ENCODE peak calls at places on chromosomes 2 and 18, in nine cellular contexts. One of them, this sample, is unnamed.

GRCh38 chr2:105313877-105314276 is 15.7 kb downstream of the TGFBRAP1 start:
- DNase-seq in fibroblast of pulmonary artery: no peak
- DNase-seq in GM12865: peak
- DNase-seq in B cell: no peak
- DNase-seq in fibroblast of lung: no peak
- DNase-seq in tibial artery: no peak
- DNase-seq in HFFc6: no peak
- DNase-seq in H9: no peak
- DNase-seq in RWPE1: no peak
- DNase-seq in this sample: no peak

GRCh38 chr18:48928787-48929186 is 22.0 kb downstream of the SMAD7 start:
- DNase-seq in HFFc6: no peak
- DNase-seq in fibroblast of pulmonary artery: peak
- DNase-seq in fibroblast of lung: peak
- DNase-seq in GM12865: peak
- DNase-seq in H9: no peak
- DNase-seq in RWPE1: no peak
- DNase-seq in tibial artery: peak
- DNase-seq in B cell: peak
- DNase-seq in this sample: no peak

GRCh38 chr2:145771526-145771925 is 1251.6 kb upstream of the ZEB2 start:
- DNase-seq in H9: no peak
- DNase-seq in fibroblast of pulmonary artery: no peak
- DNase-seq in tibial artery: no peak
- DNase-seq in B cell: peak
- DNase-seq in GM12865: peak
- DNase-seq in HFFc6: no peak
- DNase-seq in fibroblast of lung: no peak
- DNase-seq in RWPE1: no peak
- DNase-seq in this sample: no peak

GRCh38 chr2:54342603-54343002 is 86.6 kb upstream of the TSPYL6 start:
- DNase-seq in fibroblast of pulmonary artery: no peak
- DNase-seq in HFFc6: no peak
- DNase-seq in fibroblast of lung: no peak
- DNase-seq in B cell: no peak
- DNase-seq in H9: no peak
- DNase-seq in GM12865: no peak
- DNase-seq in RWPE1: no peak
- DNase-seq in tibial artery: no peak
- DNase-seq in this sample: no peak

GRCh38 chr2:27572439-27572838 is 10.4 kb upstream of the ZNF512 start:
- DNase-seq in H9: no peak
- DNase-seq in fibroblast of lung: no peak
- DNase-seq in B cell: no peak
- DNase-seq in GM12865: no peak
- DNase-seq in RWPE1: no peak
- DNase-seq in tibial artery: no peak
- DNase-seq in HFFc6: no peak
- DNase-seq in fibroblast of pulmonary artery: no peak
- DNase-seq in this sample: no peak

GRCh38 chr2:27003857-27004256 is 28.9 kb upstream of the TMEM214 start:
- DNase-seq in GM12865: peak
- DNase-seq in B cell: no peak
- DNase-seq in RWPE1: no peak
- DNase-seq in H9: no peak
- DNase-seq in tibial artery: no peak
- DNase-seq in fibroblast of lung: peak
- DNase-seq in fibroblast of pulmonary artery: peak
- DNase-seq in HFFc6: peak
- DNase-seq in this sample: no peak

GRCh38 chr2:57549642-57550102 is 496.9 kb upstream of the VRK2 start:
- DNase-seq in B cell: no peak
- DNase-seq in GM12865: peak
- DNase-seq in RWPE1: no peak
- DNase-seq in fibroblast of lung: no peak
- DNase-seq in H9: no peak
- DNase-seq in HFFc6: peak
- DNase-seq in fibroblast of pulmonary artery: no peak
- DNase-seq in tibial artery: no peak
- DNase-seq in this sample: no peak

GRCh38 chr2:159617651-159618050 is 1.3 kb upstream of the BAZ2B start:
- DNase-seq in tibial artery: no peak
- DNase-seq in fibroblast of pulmonary artery: peak
- DNase-seq in RWPE1: no peak
- DNase-seq in H9: no peak
- DNase-seq in GM12865: no peak
- DNase-seq in B cell: no peak
- DNase-seq in HFFc6: no peak
- DNase-seq in fibroblast of lung: peak
- DNase-seq in this sample: no peak

GRCh38 chr18:22166070-22166972 is 3.1 kb upstream of the GATA6 start:
- DNase-seq in GM12865: no peak
- DNase-seq in B cell: no peak
- DNase-seq in fibroblast of pulmonary artery: peak
- DNase-seq in RWPE1: no peak
- DNase-seq in fibroblast of lung: peak
- DNase-seq in tibial artery: peak
- DNase-seq in H9: no peak
- DNase-seq in HFFc6: no peak
- DNase-seq in this sample: peak

GRCh38 chr18:11089931-11090715 is 59.2 kb downstream of the PIEZO2 start:
- DNase-seq in B cell: no peak
- DNase-seq in H9: no peak
- DNase-seq in GM12865: no peak
- DNase-seq in HFFc6: no peak
- DNase-seq in RWPE1: no peak
- DNase-seq in fibroblast of pulmonary artery: no peak
- DNase-seq in tibial artery: no peak
- DNase-seq in fibroblast of lung: no peak
- DNase-seq in this sample: no peak

GRCh38 chr2:148096012-148096411 is 75.1 kb downstream of the MBD5 start:
- DNase-seq in tibial artery: no peak
- DNase-seq in RWPE1: no peak
- DNase-seq in GM12865: no peak
- DNase-seq in B cell: no peak
- DNase-seq in H9: no peak
- DNase-seq in HFFc6: peak
- DNase-seq in fibroblast of lung: no peak
- DNase-seq in fibroblast of pulmonary artery: peak
- DNase-seq in this sample: no peak

GRCh38 chr2:126886201-126886905 is 12.3 kb upstream of the TEX51 start:
- DNase-seq in B cell: no peak
- DNase-seq in GM12865: peak
- DNase-seq in H9: peak
- DNase-seq in fibroblast of lung: peak
- DNase-seq in HFFc6: peak
- DNase-seq in fibroblast of pulmonary artery: peak
- DNase-seq in tibial artery: no peak
- DNase-seq in RWPE1: peak
- DNase-seq in this sample: peak
- TF ChIP-seq CTCF in B cell: peak
- TF ChIP-seq CTCF in GM12865: peak
- TF ChIP-seq CTCF in H9: peak
- TF ChIP-seq CTCF in fibroblast of lung: peak
- TF ChIP-seq CTCF in HFFc6: peak
- TF ChIP-seq CTCF in fibroblast of pulmonary artery: peak
- TF ChIP-seq CTCF in tibial artery: peak
- TF ChIP-seq CTCF in RWPE1: peak
- TF ChIP-seq CTCF in this sample: peak

GRCh38 chr2:56133441-56133840 is 50.3 kb upstream of the CCDC85A start:
- DNase-seq in tibial artery: no peak
- DNase-seq in RWPE1: no peak
- DNase-seq in HFFc6: no peak
- DNase-seq in GM12865: no peak
- DNase-seq in B cell: no peak
- DNase-seq in fibroblast of pulmonary artery: no peak
- DNase-seq in fibroblast of lung: no peak
- DNase-seq in H9: no peak
- DNase-seq in this sample: no peak

GRCh38 chr2:56132138-56132537 is 51.7 kb upstream of the CCDC85A start:
- DNase-seq in B cell: no peak
- DNase-seq in GM12865: peak
- DNase-seq in HFFc6: peak
- DNase-seq in fibroblast of lung: peak
- DNase-seq in tibial artery: no peak
- DNase-seq in RWPE1: peak
- DNase-seq in fibroblast of pulmonary artery: peak
- DNase-seq in H9: no peak
- DNase-seq in this sample: no peak

GRCh38 chr2:56134861-56135260 is 48.9 kb upstream of the CCDC85A start:
- DNase-seq in tibial artery: no peak
- DNase-seq in RWPE1: no peak
- DNase-seq in fibroblast of lung: no peak
- DNase-seq in H9: no peak
- DNase-seq in HFFc6: no peak
- DNase-seq in B cell: no peak
- DNase-seq in fibroblast of pulmonary artery: no peak
- DNase-seq in GM12865: no peak
- DNase-seq in this sample: no peak

GRCh38 chr2:56130463-56131070 is 53.2 kb upstream of the CCDC85A start:
- DNase-seq in RWPE1: peak
- DNase-seq in H9: peak
- DNase-seq in fibroblast of pulmonary artery: peak
- DNase-seq in B cell: no peak
- DNase-seq in tibial artery: no peak
- DNase-seq in GM12865: peak
- DNase-seq in HFFc6: peak
- DNase-seq in fibroblast of lung: peak
- DNase-seq in this sample: peak

GRCh38 chr2:56133931-56134629 is 49.7 kb upstream of the CCDC85A start:
- DNase-seq in fibroblast of pulmonary artery: no peak
- DNase-seq in tibial artery: no peak
- DNase-seq in RWPE1: no peak
- DNase-seq in fibroblast of lung: no peak
- DNase-seq in GM12865: no peak
- DNase-seq in B cell: no peak
- DNase-seq in HFFc6: no peak
- DNase-seq in H9: no peak
- DNase-seq in this sample: no peak
- TF ChIP-seq CTCF in fibroblast of pulmonary artery: no peak
- TF ChIP-seq CTCF in tibial artery: no peak
- TF ChIP-seq CTCF in RWPE1: no peak
- TF ChIP-seq CTCF in fibroblast of lung: no peak
- TF ChIP-seq CTCF in GM12865: no peak
- TF ChIP-seq CTCF in B cell: no peak
- TF ChIP-seq CTCF in HFFc6: peak
- TF ChIP-seq CTCF in H9: no peak
- TF ChIP-seq CTCF in this sample: no peak

GRCh38 chr2:231791107-231791506 is 4.9 kb downstream of the COPS7B start:
- DNase-seq in B cell: no peak
- DNase-seq in H9: no peak
- DNase-seq in tibial artery: no peak
- DNase-seq in fibroblast of pulmonary artery: no peak
- DNase-seq in RWPE1: no peak
- DNase-seq in GM12865: no peak
- DNase-seq in fibroblast of lung: no peak
- DNase-seq in HFFc6: no peak
- DNase-seq in this sample: no peak

GRCh38 chr2:231794383-231794782 is 8.1 kb downstream of the COPS7B start:
- DNase-seq in RWPE1: no peak
- DNase-seq in fibroblast of lung: no peak
- DNase-seq in HFFc6: no peak
- DNase-seq in GM12865: no peak
- DNase-seq in fibroblast of pulmonary artery: no peak
- DNase-seq in tibial artery: no peak
- DNase-seq in B cell: no peak
- DNase-seq in H9: no peak
- DNase-seq in this sample: no peak

GRCh38 chr2:231800493-231801091 is 14.3 kb downstream of the COPS7B start:
- DNase-seq in tibial artery: no peak
- DNase-seq in B cell: no peak
- DNase-seq in fibroblast of lung: peak
- DNase-seq in HFFc6: peak
- DNase-seq in RWPE1: no peak
- DNase-seq in GM12865: peak
- DNase-seq in fibroblast of pulmonary artery: peak
- DNase-seq in H9: peak
- DNase-seq in this sample: peak

DNA sequence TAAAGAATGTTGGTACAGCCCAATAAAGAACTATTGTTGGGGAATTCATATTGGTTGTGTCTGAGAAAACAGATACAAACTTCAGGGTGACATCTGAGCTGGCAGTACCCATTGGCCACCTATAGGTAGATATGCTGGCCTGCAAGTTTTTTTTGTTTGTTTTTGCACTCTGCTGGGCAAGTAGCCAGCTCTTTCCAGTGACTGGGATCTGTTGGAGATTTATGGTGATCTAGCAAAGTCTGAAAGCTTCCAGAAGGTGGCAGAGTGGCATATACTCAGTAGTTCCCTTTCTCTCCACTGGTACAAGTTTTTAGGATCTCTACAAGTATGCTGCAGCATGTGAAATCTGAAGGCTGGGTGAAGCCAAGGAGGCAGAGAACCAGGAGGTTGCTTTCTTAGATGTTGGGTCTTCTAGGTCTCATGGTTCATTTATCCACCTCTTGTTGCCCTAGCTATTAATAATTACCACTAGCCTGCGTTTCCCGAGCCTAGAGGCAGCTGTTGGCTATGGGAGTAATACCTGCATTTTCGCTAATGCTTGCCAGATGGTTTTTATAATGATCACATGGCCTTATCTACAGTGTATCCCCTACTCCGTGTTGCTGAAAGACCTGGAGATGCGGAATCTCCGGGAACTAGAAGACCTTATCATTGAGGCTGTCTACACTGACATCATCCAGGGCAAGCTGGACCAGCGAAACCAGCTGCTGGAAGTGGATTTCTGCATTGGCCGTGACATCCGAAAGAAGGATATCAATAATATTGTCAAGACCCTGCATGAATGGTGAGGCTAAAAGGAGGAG is 9.5 kb downstream of the COPS7B start:
- DNase-seq in tibial artery: no peak
- DNase-seq in HFFc6: peak
- DNase-seq in B cell: no peak
- DNase-seq in GM12865: no peak
- DNase-seq in fibroblast of pulmonary artery: peak
- DNase-seq in fibroblast of lung: peak
- DNase-seq in RWPE1: peak
- DNase-seq in H9: no peak
- DNase-seq in this sample: no peak
- TF ChIP-seq CTCF in tibial artery: no peak
- TF ChIP-seq CTCF in HFFc6: peak
- TF ChIP-seq CTCF in B cell: no peak
- TF ChIP-seq CTCF in GM12865: no peak
- TF ChIP-seq CTCF in fibroblast of pulmonary artery: peak
- TF ChIP-seq CTCF in fibroblast of lung: peak
- TF ChIP-seq CTCF in RWPE1: peak
- TF ChIP-seq CTCF in H9: peak
- TF ChIP-seq CTCF in this sample: no peak

DNA sequence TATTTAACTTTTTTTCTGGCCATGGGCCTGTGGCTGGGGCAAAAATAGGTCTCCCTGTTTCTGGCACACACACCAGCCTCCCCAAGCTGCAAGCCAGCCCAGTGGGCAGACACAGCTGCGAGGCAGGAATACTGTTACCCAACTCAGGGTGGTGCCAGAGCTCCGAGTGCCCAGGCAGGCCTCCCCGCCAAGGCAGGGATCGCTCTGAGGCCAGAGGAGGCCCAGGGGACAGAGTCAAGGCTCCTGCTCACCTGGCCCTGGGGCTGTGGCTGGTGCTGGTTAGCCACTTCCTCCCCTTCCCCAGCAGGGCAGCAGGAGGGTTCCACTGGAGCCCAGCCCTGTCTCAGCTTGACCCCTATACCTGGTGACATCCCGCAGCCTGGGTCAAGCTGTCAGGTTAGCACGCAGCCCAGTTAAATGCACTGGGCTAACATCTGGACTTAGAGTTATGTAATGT is 67.1 kb upstream of the EPAS1 start:
- DNase-seq in RWPE1: no peak
- DNase-seq in B cell: no peak
- DNase-seq in H9: peak
- DNase-seq in fibroblast of lung: no peak
- DNase-seq in fibroblast of pulmonary artery: no peak
- DNase-seq in GM12865: peak
- DNase-seq in HFFc6: no peak
- DNase-seq in tibial artery: peak
- DNase-seq in this sample: no peak
- TF ChIP-seq CTCF in RWPE1: no peak
- TF ChIP-seq CTCF in B cell: no peak
- TF ChIP-seq CTCF in H9: no peak
- TF ChIP-seq CTCF in fibroblast of lung: no peak
- TF ChIP-seq CTCF in fibroblast of pulmonary artery: no peak
- TF ChIP-seq CTCF in GM12865: peak
- TF ChIP-seq CTCF in HFFc6: no peak
- TF ChIP-seq CTCF in tibial artery: peak
- TF ChIP-seq CTCF in this sample: no peak

This sample was measured in nephron progenitor cell.